ENCODE peak calls at places on chromosomes 6 and 20, in four cellular contexts. H is heart left ventricle, D is astrocyte, A is NB4. B is an unnamed sample.

GRCh38 chr6:53263915-53264314 is 84.8 kb downstream of the ELOVL5 start:
- DNase-seq in H (no peak), D (peak), A (no peak), B (peak)

GRCh38 chr6:169082093-169082492 is 171.6 kb downstream of the THBS2 start:
- DNase-seq in H (no peak), D (no peak), A (no peak), B (no peak)

GRCh38 chr6:128527375-128527774 is 7.0 kb upstream of the PTPRK start:
- DNase-seq in H (no peak), D (no peak), A (no peak), B (no peak)

GRCh38 chr20:44302026-44302669 is 8.9 kb downstream of the FITM2 start:
- DNase-seq in H (no peak), D (no peak), A (no peak), B (no peak)

GRCh38 chr6:149897015-149897697 is 757 bp downstream of the RAET1E start:
- DNase-seq in H (peak), D (peak), A (no peak), B (peak)

GRCh38 chr6:156778615-156779205 is 1.5 kb downstream of the ARID1B start:
- DNase-seq in H (peak), D (no peak), A (peak), B (no peak)

GRCh38 chr6:156718647-156719394 is 58.4 kb upstream of the ARID1B start:
- DNase-seq in H (no peak), D (peak), A (peak), B (no peak)

GRCh38 chr6:155142902-155143609 is 120.8 kb upstream of the CLDN20 start:
- DNase-seq in H (no peak), D (no peak), A (no peak), B (no peak)

GRCh38 chr6:52515219-52515960 is 61.5 kb downstream of the TRAM2 start:
- DNase-seq in H (no peak), D (peak), A (no peak), B (no peak)

GRCh38 chr6:30319146-30319835 is 7.4 kb upstream of the TRIM39 start:
- DNase-seq in H (no peak), D (peak), A (no peak), B (no peak)

GRCh38 chr6:143243786-143244185 is 183.1 kb downstream of the AIG1 start:
- DNase-seq in H (no peak), D (no peak), A (no peak), B (no peak)

GRCh38 chr6:71585472-71585871 is 296.9 kb downstream of the OGFRL1 start:
- DNase-seq in H (no peak), D (no peak), A (no peak), B (no peak)

GRCh38 chr6:70863343-70863742 is 93.5 kb downstream of the B3GAT2 start:
- DNase-seq in H (no peak), D (no peak), A (no peak), B (no peak)

GRCh38 chr6:166640342-166641043 is 13.4 kb upstream of the RPS6KA2 start:
- DNase-seq in H (peak), D (no peak), A (no peak), B (no peak)

GRCh38 chr6:133244502-133244901 is 3.3 kb downstream of the EYA4 start:
- DNase-seq in H (no peak), D (no peak), A (no peak), B (no peak)

GRCh38 chr6:133247581-133247980 is 6.4 kb downstream of the EYA4 start:
- DNase-seq in H (no peak), D (no peak), A (no peak), B (no peak)

GRCh38 chr6:133243723-133244122 is 2.6 kb downstream of the EYA4 start:
- DNase-seq in H (no peak), D (no peak), A (no peak), B (no peak)

GRCh38 chr6:133242761-133243590 is 1.8 kb downstream of the EYA4 start:
- DNase-seq in H (peak), D (no peak), A (no peak), B (no peak)

GRCh38 chr6:133245033-133245903 is 4.1 kb downstream of the EYA4 start:
- DNase-seq in H (no peak), D (no peak), A (no peak), B (no peak)
- H3K4me3 ChIP-seq in H (no peak), D (no peak), A (no peak), B (no peak)

DNA sequence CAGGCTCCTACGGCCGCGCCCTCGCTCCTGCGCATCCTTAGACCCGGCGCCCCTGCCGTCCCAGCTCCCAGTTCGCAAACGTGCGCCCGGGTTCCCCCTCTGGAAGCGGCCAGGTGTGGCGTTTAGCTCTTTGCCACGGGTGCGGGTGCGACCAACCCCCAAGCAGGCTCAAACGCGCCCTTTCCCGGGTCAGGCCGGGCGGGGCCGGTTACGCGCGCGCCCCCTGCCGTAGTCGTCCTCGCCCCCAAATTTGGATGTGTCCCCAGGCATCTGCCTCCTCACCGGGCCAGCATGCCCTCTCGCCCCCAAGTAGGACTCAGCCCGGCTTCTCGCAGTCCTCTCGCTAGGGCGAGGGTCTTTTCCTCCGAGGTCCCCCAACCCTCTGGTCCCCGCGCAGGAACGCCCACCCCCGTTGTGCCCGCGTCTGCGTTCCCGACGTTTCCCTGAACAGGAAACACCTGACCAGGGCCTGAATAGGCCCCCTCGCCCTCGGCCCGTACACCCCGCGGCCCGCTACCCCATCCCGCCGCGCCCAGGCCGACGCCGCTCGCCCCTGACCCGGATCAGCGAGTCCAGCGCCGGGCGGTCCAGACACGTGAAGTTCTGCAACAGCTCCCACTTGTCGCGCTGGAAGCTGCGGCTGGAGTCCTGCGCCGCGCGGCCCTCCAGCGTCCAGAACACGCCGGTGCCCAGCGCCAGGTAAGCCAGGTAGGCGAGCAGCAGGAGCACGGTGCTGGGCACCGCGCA is 520 bp downstream of the KCNK17 start:
- DNase-seq in H (no peak), D (no peak), A (no peak), B (no peak)
- H3K4me3 ChIP-seq in H (peak), D (no peak), A (no peak), B (no peak)

GRCh38 chr6:7042654-7043545 is 64.9 kb upstream of the RREB1 start:
- DNase-seq in H (no peak), D (no peak), A (peak), B (no peak)
- H3K4me3 ChIP-seq in H (no peak), D (no peak), A (no peak), B (no peak)

GRCh38 chr6:80728830-80729229 is 622.4 kb downstream of the BCKDHB start:
- DNase-seq in H (no peak), D (no peak), A (no peak), B (no peak)
- H3K4me3 ChIP-seq in H (no peak), D (no peak), A (no peak), B (no peak)

DNA sequence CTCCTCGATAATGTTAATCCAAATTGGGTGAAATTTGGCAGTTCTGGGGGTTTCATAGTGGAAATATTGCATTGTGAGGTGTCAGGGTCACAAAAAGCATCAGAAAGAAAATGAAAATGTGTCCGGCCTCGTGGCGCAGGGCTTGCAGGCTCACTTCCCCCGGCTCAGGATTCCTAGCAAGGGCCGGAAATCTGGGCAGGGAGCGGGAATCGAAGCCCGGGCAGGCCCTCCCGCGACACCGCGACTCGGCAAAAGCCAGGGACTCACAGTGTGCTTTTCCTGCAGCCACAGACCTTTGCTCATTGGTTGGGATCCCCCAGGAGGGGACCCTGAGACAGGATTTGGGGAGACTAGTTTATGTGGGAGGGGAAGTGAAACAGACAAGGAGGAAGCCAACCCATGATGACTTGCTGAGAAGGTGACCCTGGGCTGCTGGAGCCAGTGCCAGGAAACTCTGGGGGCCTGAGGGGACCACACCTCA is 847 bp upstream of the CD93 start:
- DNase-seq in H (peak), D (no peak), A (peak), B (no peak)
- H3K4me3 ChIP-seq in H (peak), D (no peak), A (peak), B (no peak)

GRCh38 chr6:126172151-126172550 is 167.8 kb upstream of the CENPW start:
- DNase-seq in H (no peak), D (peak), A (no peak), B (no peak)

GRCh38 chr6:126174697-126175096 is 165.2 kb upstream of the CENPW start:
- DNase-seq in H (no peak), D (no peak), A (no peak), B (no peak)

GRCh38 chr6:126170875-126171489 is 168.9 kb upstream of the CENPW start:
- DNase-seq in H (no peak), D (no peak), A (peak), B (no peak)

GRCh38 chr6:126167726-126168125 is 172.2 kb upstream of the CENPW start:
- DNase-seq in H (no peak), D (no peak), A (no peak), B (no peak)

DNA sequence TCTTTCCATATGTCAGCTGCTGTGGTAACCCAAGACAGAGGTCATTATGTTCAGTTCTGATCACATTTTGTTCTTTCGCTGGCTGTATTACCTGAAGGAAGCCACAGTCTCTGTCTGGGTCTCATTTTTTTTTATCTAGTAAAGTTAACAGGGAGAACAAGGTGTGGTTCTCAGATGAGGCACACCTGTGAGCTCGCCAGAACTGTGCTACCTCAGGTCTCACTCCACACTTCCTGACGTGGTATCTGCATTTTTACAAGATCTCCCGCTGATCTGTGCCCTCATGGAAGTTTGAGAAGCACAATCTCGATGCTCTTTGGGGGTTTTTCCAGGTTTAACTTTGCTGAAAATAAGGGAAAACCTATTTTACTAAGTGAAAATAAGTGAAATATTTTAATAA is 169.5 kb upstream of the CENPW start:
- DNase-seq in H (no peak), D (no peak), A (no peak), B (no peak)
- H3K4me3 ChIP-seq in H (no peak), D (no peak), A (no peak), B (no peak)

DNA sequence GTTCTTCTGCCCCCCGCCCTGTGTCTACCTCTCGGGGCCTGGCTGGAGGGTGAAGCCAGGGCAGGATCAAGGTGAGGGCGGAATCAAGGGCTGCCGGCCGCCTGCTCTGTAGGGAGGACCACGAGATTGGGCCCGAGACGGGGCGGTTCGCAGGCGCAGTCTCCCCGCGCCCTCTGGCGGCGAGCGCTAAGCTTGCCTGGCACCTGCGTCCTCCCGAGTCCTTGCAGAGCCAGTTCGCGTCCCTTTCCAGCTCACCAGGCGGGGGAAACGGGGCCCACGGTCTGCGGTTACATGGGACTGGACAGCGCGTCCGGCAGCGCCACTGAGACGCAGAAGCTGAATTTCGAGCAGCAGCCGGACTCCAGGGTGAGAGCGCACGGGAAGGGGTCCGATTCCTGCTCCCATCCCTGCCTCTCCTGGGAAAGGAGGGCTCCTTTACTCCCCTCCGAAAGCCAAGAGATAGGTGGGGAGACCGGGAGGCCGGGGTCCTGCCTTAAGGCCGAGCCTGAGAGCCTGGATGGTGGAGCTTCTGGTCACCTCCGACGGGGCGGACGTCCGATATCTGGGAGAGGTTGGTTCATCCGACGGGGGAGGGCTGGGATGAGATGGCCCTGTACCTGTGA is 3.6 kb upstream of the MATN4 start:
- DNase-seq in H (no peak), D (peak), A (peak), B (no peak)
- H3K4me3 ChIP-seq in H (no peak), D (no peak), A (no peak), B (no peak)

B was measured in AG04449.